ENCODE peak calls at places on chromosomes 7 and 10, in seven cellular contexts. One of them, this sample, is unnamed.

GRCh38 chr10:132915411-132915810 is 27.0 kb downstream of the CFAP46 start:
- DNase-seq in hepatocyte: no peak
- DNase-seq in fibroblast of pulmonary artery: no peak
- DNase-seq in head of caudate nucleus: no peak
- DNase-seq in amniotic stem cell: no peak
- DNase-seq in HS-5: no peak
- DNase-seq in activated CD8-positive, alpha-beta T cell treated with anti-CD3 and anti-CD28 coated beads, Interleukin-2, amount 10 ng/mL, durations not matched to agents 7 days and 5 days: no peak
- DNase-seq in this sample: no peak

GRCh38 chr10:70034252-70034651 is 18.4 kb upstream of the MACROH2A2 start:
- DNase-seq in hepatocyte: no peak
- DNase-seq in head of caudate nucleus: no peak
- DNase-seq in HS-5: no peak
- DNase-seq in fibroblast of pulmonary artery: no peak
- DNase-seq in amniotic stem cell: no peak
- DNase-seq in activated CD8-positive, alpha-beta T cell treated with anti-CD3 and anti-CD28 coated beads, Interleukin-2, amount 10 ng/mL, durations not matched to agents 7 days and 5 days: no peak
- DNase-seq in this sample: no peak

GRCh38 chr10:89644967-89645741 is at the start of gene PANK1:
- DNase-seq in HS-5: no peak
- DNase-seq in activated CD8-positive, alpha-beta T cell treated with anti-CD3 and anti-CD28 coated beads, Interleukin-2, amount 10 ng/mL, durations not matched to agents 7 days and 5 days: peak
- DNase-seq in hepatocyte: peak
- DNase-seq in fibroblast of pulmonary artery: peak
- DNase-seq in head of caudate nucleus: peak
- DNase-seq in amniotic stem cell: peak
- DNase-seq in this sample: peak

GRCh38 chr7:158997110-158997453 is 140.7 kb downstream of the DYNC2I1 start:
- DNase-seq in HS-5: no peak
- DNase-seq in hepatocyte: no peak
- DNase-seq in activated CD8-positive, alpha-beta T cell treated with anti-CD3 and anti-CD28 coated beads, Interleukin-2, amount 10 ng/mL, durations not matched to agents 7 days and 5 days: no peak
- DNase-seq in fibroblast of pulmonary artery: no peak
- DNase-seq in head of caudate nucleus: no peak
- DNase-seq in amniotic stem cell: no peak
- DNase-seq in this sample: peak

GRCh38 chr7:102933763-102934162 is 21.0 kb downstream of the LRRC17 start:
- DNase-seq in hepatocyte: peak
- DNase-seq in head of caudate nucleus: no peak
- DNase-seq in activated CD8-positive, alpha-beta T cell treated with anti-CD3 and anti-CD28 coated beads, Interleukin-2, amount 10 ng/mL, durations not matched to agents 7 days and 5 days: no peak
- DNase-seq in amniotic stem cell: peak
- DNase-seq in fibroblast of pulmonary artery: peak
- DNase-seq in HS-5: peak
- DNase-seq in this sample: no peak

GRCh38 chr7:17521437-17521836 is 223.0 kb downstream of the AHR start:
- DNase-seq in head of caudate nucleus: no peak
- DNase-seq in HS-5: no peak
- DNase-seq in amniotic stem cell: no peak
- DNase-seq in hepatocyte: no peak
- DNase-seq in fibroblast of pulmonary artery: peak
- DNase-seq in activated CD8-positive, alpha-beta T cell treated with anti-CD3 and anti-CD28 coated beads, Interleukin-2, amount 10 ng/mL, durations not matched to agents 7 days and 5 days: no peak
- DNase-seq in this sample: no peak

GRCh38 chr10:128422221-128422620 is 296.0 kb upstream of the MKI67 start:
- DNase-seq in amniotic stem cell: no peak
- DNase-seq in hepatocyte: no peak
- DNase-seq in fibroblast of pulmonary artery: no peak
- DNase-seq in HS-5: no peak
- DNase-seq in head of caudate nucleus: no peak
- DNase-seq in activated CD8-positive, alpha-beta T cell treated with anti-CD3 and anti-CD28 coated beads, Interleukin-2, amount 10 ng/mL, durations not matched to agents 7 days and 5 days: no peak
- DNase-seq in this sample: no peak

GRCh38 chr7:55020481-55020871 is 1.7 kb downstream of the EGFR start:
- DNase-seq in head of caudate nucleus: no peak
- DNase-seq in hepatocyte: peak
- DNase-seq in amniotic stem cell: no peak
- DNase-seq in activated CD8-positive, alpha-beta T cell treated with anti-CD3 and anti-CD28 coated beads, Interleukin-2, amount 10 ng/mL, durations not matched to agents 7 days and 5 days: no peak
- DNase-seq in HS-5: peak
- DNase-seq in fibroblast of pulmonary artery: peak
- DNase-seq in this sample: peak

GRCh38 chr7:40733578-40733977 is 598.8 kb downstream of the SUGCT start:
- DNase-seq in activated CD8-positive, alpha-beta T cell treated with anti-CD3 and anti-CD28 coated beads, Interleukin-2, amount 10 ng/mL, durations not matched to agents 7 days and 5 days: peak
- DNase-seq in amniotic stem cell: no peak
- DNase-seq in hepatocyte: no peak
- DNase-seq in head of caudate nucleus: no peak
- DNase-seq in HS-5: no peak
- DNase-seq in fibroblast of pulmonary artery: no peak
- DNase-seq in this sample: peak

GRCh38 chr10:7886056-7886455 is 67.8 kb downstream of the TAF3 start:
- DNase-seq in amniotic stem cell: no peak
- DNase-seq in fibroblast of pulmonary artery: no peak
- DNase-seq in hepatocyte: no peak
- DNase-seq in HS-5: no peak
- DNase-seq in activated CD8-positive, alpha-beta T cell treated with anti-CD3 and anti-CD28 coated beads, Interleukin-2, amount 10 ng/mL, durations not matched to agents 7 days and 5 days: no peak
- DNase-seq in head of caudate nucleus: no peak
- DNase-seq in this sample: peak

GRCh38 chr7:73703985-73704639 is 15.4 kb downstream of the STX1A start:
- DNase-seq in activated CD8-positive, alpha-beta T cell treated with anti-CD3 and anti-CD28 coated beads, Interleukin-2, amount 10 ng/mL, durations not matched to agents 7 days and 5 days: peak
- DNase-seq in hepatocyte: peak
- DNase-seq in fibroblast of pulmonary artery: peak
- DNase-seq in amniotic stem cell: no peak
- DNase-seq in head of caudate nucleus: no peak
- DNase-seq in HS-5: no peak
- DNase-seq in this sample: peak

GRCh38 chr10:123995082-123995460 is 98.3 kb downstream of the CHST15 start:
- DNase-seq in fibroblast of pulmonary artery: peak
- DNase-seq in HS-5: no peak
- DNase-seq in activated CD8-positive, alpha-beta T cell treated with anti-CD3 and anti-CD28 coated beads, Interleukin-2, amount 10 ng/mL, durations not matched to agents 7 days and 5 days: no peak
- DNase-seq in amniotic stem cell: no peak
- DNase-seq in hepatocyte: no peak
- DNase-seq in head of caudate nucleus: no peak
- DNase-seq in this sample: peak

GRCh38 chr7:157399086-157399687 is 62.4 kb downstream of the DNAJB6 start:
- DNase-seq in fibroblast of pulmonary artery: no peak
- DNase-seq in HS-5: no peak
- DNase-seq in amniotic stem cell: no peak
- DNase-seq in head of caudate nucleus: peak
- DNase-seq in activated CD8-positive, alpha-beta T cell treated with anti-CD3 and anti-CD28 coated beads, Interleukin-2, amount 10 ng/mL, durations not matched to agents 7 days and 5 days: no peak
- DNase-seq in hepatocyte: no peak
- DNase-seq in this sample: no peak

GRCh38 chr10:26437637-26438461 is at the start of gene APBB1IP:
- DNase-seq in head of caudate nucleus: peak
- DNase-seq in hepatocyte: peak
- DNase-seq in amniotic stem cell: no peak
- DNase-seq in fibroblast of pulmonary artery: peak
- DNase-seq in activated CD8-positive, alpha-beta T cell treated with anti-CD3 and anti-CD28 coated beads, Interleukin-2, amount 10 ng/mL, durations not matched to agents 7 days and 5 days: peak
- DNase-seq in HS-5: no peak
- DNase-seq in this sample: no peak

GRCh38 chr7:141133646-141134045 is 59.8 kb downstream of the TMEM178B start:
- DNase-seq in activated CD8-positive, alpha-beta T cell treated with anti-CD3 and anti-CD28 coated beads, Interleukin-2, amount 10 ng/mL, durations not matched to agents 7 days and 5 days: no peak
- DNase-seq in amniotic stem cell: no peak
- DNase-seq in hepatocyte: no peak
- DNase-seq in HS-5: no peak
- DNase-seq in fibroblast of pulmonary artery: no peak
- DNase-seq in head of caudate nucleus: no peak
- DNase-seq in this sample: no peak

GRCh38 chr10:1939016-1939415 is 201.7 kb upstream of the ADARB2 start:
- DNase-seq in hepatocyte: no peak
- DNase-seq in head of caudate nucleus: no peak
- DNase-seq in fibroblast of pulmonary artery: no peak
- DNase-seq in HS-5: no peak
- DNase-seq in amniotic stem cell: no peak
- DNase-seq in activated CD8-positive, alpha-beta T cell treated with anti-CD3 and anti-CD28 coated beads, Interleukin-2, amount 10 ng/mL, durations not matched to agents 7 days and 5 days: no peak
- DNase-seq in this sample: peak

GRCh38 chr10:32958992-32959703 is 1.1 kb upstream of the ITGB1 start:
- DNase-seq in fibroblast of pulmonary artery: no peak
- DNase-seq in hepatocyte: no peak
- DNase-seq in activated CD8-positive, alpha-beta T cell treated with anti-CD3 and anti-CD28 coated beads, Interleukin-2, amount 10 ng/mL, durations not matched to agents 7 days and 5 days: no peak
- DNase-seq in head of caudate nucleus: no peak
- DNase-seq in HS-5: no peak
- DNase-seq in amniotic stem cell: no peak
- DNase-seq in this sample: peak

GRCh38 chr10:132774905-132775863 is 10.8 kb downstream of the NKX6-2 start:
- DNase-seq in hepatocyte: peak
- DNase-seq in amniotic stem cell: no peak
- DNase-seq in HS-5: no peak
- DNase-seq in activated CD8-positive, alpha-beta T cell treated with anti-CD3 and anti-CD28 coated beads, Interleukin-2, amount 10 ng/mL, durations not matched to agents 7 days and 5 days: no peak
- DNase-seq in head of caudate nucleus: peak
- DNase-seq in fibroblast of pulmonary artery: peak
- DNase-seq in this sample: peak

GRCh38 chr10:5297996-5298395 is 66.8 kb upstream of the UCN3 start:
- DNase-seq in HS-5: no peak
- DNase-seq in fibroblast of pulmonary artery: no peak
- DNase-seq in hepatocyte: no peak
- DNase-seq in amniotic stem cell: no peak
- DNase-seq in activated CD8-positive, alpha-beta T cell treated with anti-CD3 and anti-CD28 coated beads, Interleukin-2, amount 10 ng/mL, durations not matched to agents 7 days and 5 days: no peak
- DNase-seq in head of caudate nucleus: no peak
- DNase-seq in this sample: no peak

GRCh38 chr7:79531116-79531515 is 77.6 kb upstream of the MAGI2 start:
- DNase-seq in amniotic stem cell: no peak
- DNase-seq in fibroblast of pulmonary artery: no peak
- DNase-seq in activated CD8-positive, alpha-beta T cell treated with anti-CD3 and anti-CD28 coated beads, Interleukin-2, amount 10 ng/mL, durations not matched to agents 7 days and 5 days: no peak
- DNase-seq in head of caudate nucleus: no peak
- DNase-seq in hepatocyte: no peak
- DNase-seq in HS-5: no peak
- DNase-seq in this sample: no peak

GRCh38 chr7:17651926-17652385 is 288.3 kb downstream of the SNX13 start:
- DNase-seq in head of caudate nucleus: no peak
- DNase-seq in fibroblast of pulmonary artery: peak
- DNase-seq in activated CD8-positive, alpha-beta T cell treated with anti-CD3 and anti-CD28 coated beads, Interleukin-2, amount 10 ng/mL, durations not matched to agents 7 days and 5 days: no peak
- DNase-seq in hepatocyte: peak
- DNase-seq in HS-5: no peak
- DNase-seq in amniotic stem cell: peak
- DNase-seq in this sample: no peak

This sample was measured in DMS53.